ENCODE peak calls at places on chromosomes 12 and 14, in four cellular contexts. P, F, Z and U are unnamed samples.

GRCh38 chr14:105107781-105108515 is 42.7 kb upstream of the GPR132 start:
- DNase-seq in P (no peak), F (no peak), Z (no peak), U (no peak)

GRCh38 chr12:92065018-92065499 is 80.6 kb downstream of the BTG1 start:
- DNase-seq in P (peak), F (peak), Z (no peak), U (no peak)

GRCh38 chr12:124315316-124315924 is 20.5 kb downstream of the RFLNA start:
- DNase-seq in P (no peak), F (no peak), Z (no peak), U (no peak)

GRCh38 chr12:6606331-6607131 is 648 bp downstream of the CHD4 start:
- DNase-seq in P (peak), F (peak), Z (peak), U (no peak)

GRCh38 chr14:61963926-61964325 is 201.7 kb downstream of the SNAPC1 start:
- DNase-seq in P (no peak), F (no peak), Z (no peak), U (no peak)

GRCh38 chr14:54572316-54572715 is 5.4 kb downstream of the SAMD4A start:
- DNase-seq in P (peak), F (peak), Z (peak), U (no peak)

GRCh38 chr12:52181757-52182156 is 10.1 kb downstream of the KRT80 start:
- DNase-seq in P (no peak), F (no peak), Z (no peak), U (no peak)

GRCh38 chr12:8914716-8915526 is 612 bp downstream of the PHC1 start:
- DNase-seq in P (peak), F (peak), Z (peak), U (peak)

GRCh38 chr14:104376202-104377140 is 203.1 kb upstream of the C14orf180 start:
- DNase-seq in P (no peak), F (no peak), Z (no peak), U (no peak)

GRCh38 chr12:26434299-26434915 is 239.0 kb downstream of the SSPN start:
- DNase-seq in P (peak), F (peak), Z (peak), U (no peak)

GRCh38 chr12:42091769-42092168 is 52.9 kb downstream of the GXYLT1 start:
- DNase-seq in P (no peak), F (no peak), Z (no peak), U (no peak)

GRCh38 chr14:37597538-37598084 is 2.2 kb downstream of the TTC6 start:
- DNase-seq in P (peak), F (no peak), Z (no peak), U (peak)

GRCh38 chr12:56084958-56085543 is 5.1 kb downstream of the ERBB3 start:
- DNase-seq in P (peak), F (no peak), Z (peak), U (peak)

GRCh38 chr12:88756153-88756552 is 175.9 kb upstream of the KITLG start:
- DNase-seq in P (no peak), F (no peak), Z (no peak), U (no peak)

GRCh38 chr14:94544726-94545125 is 16.5 kb upstream of the SERPINA4 start:
- DNase-seq in P (no peak), F (no peak), Z (no peak), U (no peak)

GRCh38 chr12:123890536-123890902 is 82.1 kb downstream of the CCDC92 start:
- DNase-seq in P (no peak), F (no peak), Z (no peak), U (no peak)

GRCh38 chr14:92754956-92755355 is 6.5 kb upstream of the LGMN start:
- DNase-seq in P (no peak), F (peak), Z (no peak), U (no peak)

GRCh38 chr14:72776701-72777255 is 117.1 kb downstream of the DPF3 start:
- DNase-seq in P (no peak), F (peak), Z (no peak), U (no peak)

GRCh38 chr14:75442642-75443041 is 14.8 kb downstream of the JDP2 start:
- DNase-seq in P (no peak), F (no peak), Z (peak), U (no peak)

GRCh38 chr12:3122841-3123678 is 45.9 kb downstream of the TSPAN9 start:
- DNase-seq in P (no peak), F (no peak), Z (no peak), U (no peak)

GRCh38 chr12:89649139-89649538 is 59.5 kb downstream of the ATP2B1 start:
- DNase-seq in P (no peak), F (no peak), Z (no peak), U (no peak)

GRCh38 chr12:24562761-24563392 is 386.0 kb downstream of the BCAT1 start:
- DNase-seq in P (peak), F (no peak), Z (no peak), U (no peak)

GRCh38 chr14:102527255-102528232 is 18.0 kb upstream of the ANKRD9 start:
- DNase-seq in P (peak), F (no peak), Z (no peak), U (no peak)

GRCh38 chr12:124565071-124565491 is 2.3 kb downstream of the NCOR2 start:
- DNase-seq in P (no peak), F (no peak), Z (no peak), U (no peak)

GRCh38 chr14:103427485-103428443 is 42.5 kb downstream of the MARK3 start:
- DNase-seq in P (peak), F (no peak), Z (peak), U (peak)

GRCh38 chr12:126772171-126772864 is 1494.7 kb upstream of the TMEM132C start:
- DNase-seq in P (peak), F (peak), Z (peak), U (no peak)

GRCh38 chr12:5096241-5096880 is 52.7 kb downstream of the KCNA5 start:
- DNase-seq in P (no peak), F (no peak), Z (no peak), U (no peak)

GRCh38 chr12:65414526-65414925 is 136.0 kb downstream of the MSRB3 start:
- DNase-seq in P (no peak), F (no peak), Z (no peak), U (no peak)

GRCh38 chr14:89922549-89922907 is 32.0 kb downstream of the EFCAB11 start:
- DNase-seq in P (no peak), F (no peak), Z (no peak), U (no peak)

GRCh38 chr12:10095971-10096370 is 2.8 kb downstream of the CLEC1A start:
- DNase-seq in P (no peak), F (no peak), Z (no peak), U (no peak)

GRCh38 chr12:6450091-6450868 is 1.6 kb upstream of the TAPBPL start:
- DNase-seq in P (no peak), F (no peak), Z (no peak), U (no peak)

GRCh38 chr12:125856366-125856765 is 791.1 kb downstream of the AACS start:
- DNase-seq in P (no peak), F (no peak), Z (no peak), U (no peak)

GRCh38 chr12:114995891-114996290 is 311.9 kb upstream of the TBX3 start:
- DNase-seq in P (no peak), F (no peak), Z (no peak), U (no peak)

GRCh38 chr14:70170976-70171375 is 17.8 kb downstream of the SLC8A3 start:
- DNase-seq in P (no peak), F (no peak), Z (no peak), U (no peak)

GRCh38 chr12:27751386-27752047 is 28.5 kb upstream of the KLHL42 start:
- DNase-seq in P (peak), F (no peak), Z (no peak), U (no peak)
- TF ChIP-seq PHF8 in P (no peak), F (no peak), Z (no peak), U (no peak)

GRCh38 chr14:100369019-100369418 is 45.9 kb downstream of the SLC25A47 start:
- DNase-seq in P (no peak), F (no peak), Z (no peak), U (no peak)

GRCh38 chr14:100372357-100373048 is 49.4 kb downstream of the SLC25A47 start:
- DNase-seq in P (no peak), F (no peak), Z (no peak), U (no peak)

GRCh38 chr14:100374270-100374669 is 51.1 kb downstream of the SLC25A47 start:
- DNase-seq in P (no peak), F (no peak), Z (no peak), U (no peak)

GRCh38 chr14:100370003-100370402 is 46.9 kb downstream of the SLC25A47 start:
- DNase-seq in P (no peak), F (no peak), Z (no peak), U (no peak)

DNA sequence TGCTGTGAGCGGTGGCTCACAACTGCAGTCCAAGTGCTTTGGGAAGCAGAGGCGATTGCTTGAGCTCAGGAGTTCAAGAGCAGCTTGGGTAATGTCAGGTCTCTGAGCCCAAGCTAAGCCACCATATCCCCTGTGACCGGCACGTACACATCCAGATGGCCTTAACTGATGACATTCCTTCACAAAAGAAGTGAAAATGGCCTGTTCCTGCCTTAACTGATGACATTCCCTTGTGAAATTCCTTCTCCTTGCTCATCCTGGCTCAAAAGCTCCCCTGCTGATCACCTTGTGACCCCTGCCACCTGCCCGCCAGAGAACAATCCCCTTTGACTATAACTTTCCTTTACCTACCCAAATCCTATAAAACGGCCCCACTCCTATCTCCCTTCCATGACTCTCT is 48.6 kb downstream of the SLC25A47 start:
- DNase-seq in P (no peak), F (no peak), Z (no peak), U (no peak)
- TF ChIP-seq PHF8 in P (no peak), F (no peak), Z (no peak), U (no peak)

GRCh38 chr12:77648716-77649115 is 182.0 kb upstream of the NAV3 start:
- DNase-seq in P (no peak), F (no peak), Z (no peak), U (no peak)

GRCh38 chr12:77640356-77640755 is 190.3 kb upstream of the NAV3 start:
- DNase-seq in P (no peak), F (no peak), Z (no peak), U (no peak)

GRCh38 chr12:77642246-77642645 is 188.4 kb upstream of the NAV3 start:
- DNase-seq in P (no peak), F (no peak), Z (no peak), U (no peak)

GRCh38 chr12:77644915-77645605 is 185.6 kb upstream of the NAV3 start:
- DNase-seq in P (no peak), F (no peak), Z (no peak), U (no peak)

DNA sequence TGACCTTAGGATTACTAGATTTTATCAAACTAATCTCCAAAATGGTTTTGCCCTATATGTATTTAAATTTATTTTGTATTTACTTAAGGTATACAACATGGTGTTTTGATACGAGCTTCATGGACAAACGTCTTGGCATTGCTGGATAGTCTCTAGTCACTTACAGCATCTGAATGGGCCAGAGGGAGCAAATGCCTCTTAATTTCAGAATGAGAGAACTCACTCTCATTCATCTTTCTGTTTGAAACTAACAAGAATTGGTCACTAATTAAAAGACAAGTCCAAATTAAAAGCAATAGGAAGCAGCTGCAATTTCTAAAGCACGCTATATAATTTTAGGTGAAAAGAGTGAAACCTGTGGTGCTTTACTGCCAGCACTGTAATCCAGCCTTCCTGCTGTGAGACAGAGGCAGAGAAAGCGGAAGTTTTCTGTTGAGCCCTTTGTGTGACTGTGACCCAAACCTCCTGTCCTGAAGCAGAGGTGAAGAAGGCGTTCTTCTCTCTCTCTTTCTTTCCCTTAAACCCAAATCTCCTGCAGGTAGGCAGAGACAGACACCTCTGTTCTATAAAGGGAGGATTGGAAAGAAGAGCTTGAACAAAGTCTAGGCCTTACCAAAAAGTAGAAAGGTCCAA is 184.6 kb upstream of the NAV3 start:
- DNase-seq in P (no peak), F (no peak), Z (no peak), U (no peak)
- TF ChIP-seq PHF8 in P (no peak), F (no peak), Z (no peak), U (no peak)

GRCh38 chr12:80000831-80001230 is 65.9 kb upstream of the PPP1R12A start:
- DNase-seq in P (no peak), F (no peak), Z (no peak), U (no peak)
- TF ChIP-seq PHF8 in P (no peak), F (no peak), Z (no peak), U (no peak)

DNA sequence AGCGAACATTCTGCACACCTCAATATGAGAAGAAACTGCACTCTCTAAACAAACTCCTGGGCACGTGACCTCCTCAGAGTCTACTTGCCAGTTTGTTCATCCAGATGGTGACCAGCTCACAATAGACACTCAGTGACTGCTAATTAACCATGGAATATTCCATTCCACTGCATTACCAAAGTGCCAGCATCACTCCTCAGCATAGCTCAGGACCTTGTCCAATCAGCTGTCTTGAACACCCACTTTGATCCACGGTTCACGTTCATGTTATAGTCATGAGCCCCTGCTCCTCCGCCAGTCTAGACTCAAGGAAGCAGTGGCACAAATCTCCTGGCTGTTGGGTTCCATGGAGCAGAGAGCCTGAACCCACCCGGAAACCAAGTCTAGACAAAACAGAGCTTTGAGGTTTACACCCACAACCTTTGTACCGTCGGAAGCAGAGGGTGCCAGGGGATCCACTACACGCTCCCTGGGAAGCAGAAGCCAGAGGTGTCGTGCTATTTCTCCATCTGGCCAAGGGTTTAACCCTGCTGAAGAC is 285.3 kb downstream of the ZFP36L1 start:
- DNase-seq in P (no peak), F (no peak), Z (no peak), U (no peak)
- TF ChIP-seq PHF8 in P (no peak), F (no peak), Z (no peak), U (no peak)

DNA sequence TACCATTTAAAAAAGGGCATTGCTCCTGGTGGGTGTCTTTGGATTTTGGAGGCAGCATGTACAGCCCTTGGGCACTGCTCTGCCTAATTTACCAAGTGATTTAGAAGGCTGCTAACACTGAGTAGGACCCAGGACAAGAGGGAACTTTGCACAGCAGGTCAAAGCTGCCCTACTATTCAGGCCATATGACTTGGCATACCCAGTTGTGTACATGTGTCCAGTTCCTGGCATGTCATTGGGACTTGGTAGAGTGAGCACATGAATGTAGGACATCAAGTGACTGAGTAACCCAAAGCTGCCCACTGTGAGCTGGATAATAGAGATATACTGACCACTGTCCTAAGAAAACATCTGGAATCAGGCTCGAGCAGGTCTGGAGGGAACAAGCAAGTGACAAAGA is 15.7 kb downstream of the CDKL1 start:
- DNase-seq in P (no peak), F (no peak), Z (no peak), U (no peak)
- TF ChIP-seq PHF8 in P (no peak), F (no peak), Z (no peak), U (no peak)